ENCODE peak calls at places on chromosomes 11 and 22, in six cellular contexts. N, U, E, L, W and V are unnamed samples.

GRCh38 chr11:125317416-125317815 is 152.9 kb downstream of the PKNOX2 start:
- DNase-seq in N (no peak), U (no peak), E (no peak), L (no peak), W (no peak), V (no peak)

GRCh38 chr22:17171016-17171312 is 11.9 kb upstream of the HDHD5 start:
- DNase-seq in N (no peak), U (no peak), E (no peak), L (no peak), W (no peak), V (no peak)

GRCh38 chr11:27124514-27125264 is 84.1 kb downstream of the BBOX1 start:
- DNase-seq in N (no peak), U (no peak), E (peak; percentile 30), L (no peak), W (no peak), V (peak; percentile 2)

GRCh38 chr11:134139303-134139872 is 70.5 kb downstream of the JAM3 start:
- DNase-seq in N (no peak), U (no peak), E (no peak), L (no peak), W (no peak), V (no peak)

GRCh38 chr11:2799881-2800654 is 85.5 kb downstream of the CDKN1C start:
- DNase-seq in N (peak; percentile 2), U (peak; percentile 7), E (no peak), L (no peak), W (peak; percentile 40), V (no peak)

GRCh38 chr11:48017105-48017874 is 36.9 kb downstream of the PTPRJ start:
- DNase-seq in N (no peak), U (no peak), E (peak; percentile 53), L (no peak), W (no peak), V (no peak)

GRCh38 chr11:120883404-120884135 is 140.3 kb upstream of the TBCEL start:
- DNase-seq in N (no peak), U (peak; percentile 43), E (no peak), L (no peak), W (no peak), V (no peak)

GRCh38 chr11:99693941-99694492 is 673.3 kb downstream of the CNTN5 start:
- DNase-seq in N (no peak), U (no peak), E (no peak), L (no peak), W (no peak), V (peak; percentile 89)

GRCh38 chr11:67628710-67629385 is 889 bp downstream of the NUDT8 start:
- DNase-seq in N (no peak), U (peak; percentile 24), E (no peak), L (no peak), W (no peak), V (no peak)

GRCh38 chr11:67287355-67288197 is 1.5 kb upstream of the ANKRD13D start:
- DNase-seq in N (no peak), U (no peak), E (peak; percentile 22), L (no peak), W (peak; percentile 33), V (no peak)

GRCh38 chr11:12552677-12553076 is 121.5 kb upstream of the TEAD1 start:
- DNase-seq in N (no peak), U (no peak), E (no peak), L (no peak), W (no peak), V (no peak)

GRCh38 chr11:118938491-118939411 is 13.0 kb upstream of the BCL9L start:
- DNase-seq in N (no peak), U (no peak), E (no peak), L (no peak), W (no peak), V (no peak)

GRCh38 chr11:117143390-117143789 is 697 bp upstream of the PAFAH1B2 start:
- DNase-seq in N (no peak), U (peak; percentile 30), E (peak; percentile 55), L (peak; percentile 61), W (peak; percentile 72), V (peak; percentile 51)

GRCh38 chr11:131092469-131092868 is 176.2 kb upstream of the SNX19 start:
- DNase-seq in N (no peak), U (no peak), E (no peak), L (no peak), W (no peak), V (no peak)

GRCh38 chr11:60252208-60252566 is 9.2 kb upstream of the MS4A4E start:
- DNase-seq in N (no peak), U (no peak), E (no peak), L (no peak), W (no peak), V (no peak)